ENCODE peak calls at places on chromosomes 6 and 20, in eight cellular contexts. S is H9, U is IMR-90, T is neural progenitor cell, L is kidney, E is PC-3, O is fibroblast of lung, Q is SK-N-SH. Z is an unnamed sample.

GRCh38 chr6:1595271-1596087 is 14.2 kb upstream of the FOXC1 start:
- DNase-seq in S (no peak), U (no peak), T (no peak), L (no peak), E (no peak), O (no peak), Q (peak), Z (peak)

GRCh38 chr6:6661191-6661590 is 72.7 kb downstream of the LY86 start:
- DNase-seq in S (no peak), U (no peak), T (no peak), L (no peak), E (no peak), O (no peak), Q (no peak), Z (no peak)

GRCh38 chr20:63315240-63315981 is 22.4 kb downstream of the COL20A1 start:
- DNase-seq in S (no peak), U (no peak), T (no peak), L (peak), E (no peak), O (no peak), Q (no peak), Z (no peak)

GRCh38 chr20:19726126-19726525 is 31.9 kb upstream of the RIN2 start:
- DNase-seq in S (no peak), U (peak), T (no peak), L (no peak), E (peak), O (peak), Q (no peak), Z (no peak)

GRCh38 chr6:109073344-109074235 is 21.1 kb downstream of the SESN1 start:
- DNase-seq in S (no peak), U (peak), T (peak), L (no peak), E (peak), O (peak), Q (peak), Z (peak)

GRCh38 chr20:20211274-20211987 is 156.5 kb upstream of the INSM1 start:
- DNase-seq in S (no peak), U (no peak), T (no peak), L (no peak), E (peak), O (no peak), Q (no peak), Z (no peak)

GRCh38 chr6:108408453-108408852 is 113.6 kb downstream of the AFG1L start:
- DNase-seq in S (no peak), U (peak), T (no peak), L (no peak), E (no peak), O (peak), Q (no peak), Z (no peak)

GRCh38 chr20:49275634-49276033 is 2.2 kb downstream of the ZNFX1 start:
- DNase-seq in S (no peak), U (no peak), T (no peak), L (no peak), E (peak), O (no peak), Q (no peak), Z (no peak)

GRCh38 chr6:48101277-48101676 is 9.7 kb downstream of the PTCHD4 start:
- DNase-seq in S (no peak), U (no peak), T (no peak), L (no peak), E (peak), O (peak), Q (no peak), Z (no peak)

GRCh38 chr6:144695858-144696533 is 410.9 kb downstream of the UTRN start:
- DNase-seq in S (no peak), U (no peak), T (no peak), L (no peak), E (no peak), O (no peak), Q (no peak), Z (no peak)
- H3K27ac ChIP-seq in S (no peak), U (no peak), T (no peak), L (no peak), E (no peak), O (no peak), Q (no peak), Z (no peak)

GRCh38 chr6:159608961-159609673 is 83.9 kb downstream of the SOD2 start:
- DNase-seq in S (peak), U (peak), T (peak), L (no peak), E (peak), O (peak), Q (no peak), Z (peak)
- TF ChIP-seq CTCF in S (peak), U (peak), T (peak), L (peak), E (peak), O (peak), Q (peak), Z (peak)

GRCh38 chr6:13682346-13682745 is 29.3 kb downstream of the RANBP9 start:
- DNase-seq in S (no peak), U (no peak), T (no peak), L (peak), E (no peak), O (no peak), Q (no peak), Z (no peak)

GRCh38 chr6:13680448-13680968 is 31.1 kb downstream of the RANBP9 start:
- DNase-seq in S (no peak), U (no peak), T (no peak), L (no peak), E (no peak), O (no peak), Q (no peak), Z (no peak)

GRCh38 chr6:13679996-13680395 is 31.6 kb downstream of the RANBP9 start:
- DNase-seq in S (no peak), U (no peak), T (no peak), L (no peak), E (no peak), O (no peak), Q (no peak), Z (no peak)

GRCh38 chr6:13681305-13682061 is 30.2 kb downstream of the RANBP9 start:
- DNase-seq in S (no peak), U (no peak), T (no peak), L (no peak), E (no peak), O (no peak), Q (no peak), Z (no peak)

DNA sequence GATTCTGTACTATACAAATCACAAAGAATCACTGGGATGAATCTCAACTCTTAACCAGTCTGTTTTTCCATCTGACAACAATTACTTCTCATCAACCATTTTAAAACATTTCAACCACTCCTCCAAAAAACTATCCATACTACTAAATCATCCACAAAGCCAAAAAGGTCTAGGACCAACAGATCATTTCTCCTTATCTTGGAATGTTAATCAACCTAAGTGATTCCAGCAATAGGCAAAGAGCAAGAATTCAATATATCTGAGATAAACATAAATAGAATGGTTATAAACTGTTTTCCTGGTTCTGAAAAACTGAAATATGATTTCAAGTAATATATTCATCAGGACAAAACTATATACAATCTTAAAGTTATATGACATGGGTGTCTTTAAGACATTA is 28.6 kb downstream of the RANBP9 start:
- DNase-seq in S (no peak), U (no peak), T (no peak), L (no peak), E (no peak), O (no peak), Q (peak), Z (no peak)
- H3K9ac ChIP-seq in S (no peak), U (no peak), T (no peak), L (no peak), E (no peak), O (no peak), Q (no peak), Z (no peak)

GRCh38 chr6:129692467-129692866 is 17.5 kb downstream of the ARHGAP18 start:
- DNase-seq in S (no peak), U (no peak), T (no peak), L (no peak), E (no peak), O (no peak), Q (no peak), Z (no peak)
- H3K27ac ChIP-seq in S (no peak), U (no peak), T (no peak), L (no peak), E (no peak), O (no peak), Q (peak), Z (no peak)

Z was measured in endodermal cell.